ENCODE peak calls at places on chromosomes 12 and 14, in four cellular contexts. One of them, this sample, is unnamed.

GRCh38 chr12:19575307-19576243 is 136.3 kb downstream of the AEBP2 start:
- DNase-seq in foreskin fibroblast: peak; percentile 50
- DNase-seq in NB4: no peak
- DNase-seq in epithelial cell of esophagus: peak; percentile 43
- DNase-seq in this sample: no peak

GRCh38 chr12:10753066-10753465 is 29.9 kb upstream of the YBX3 start:
- DNase-seq in epithelial cell of esophagus: peak; percentile 84
- DNase-seq in foreskin fibroblast: peak; percentile 48
- DNase-seq in NB4: no peak
- DNase-seq in this sample: peak; percentile 32

GRCh38 chr14:78697341-78697740 is 527.2 kb downstream of the NRXN3 start:
- DNase-seq in NB4: peak; percentile 18
- DNase-seq in epithelial cell of esophagus: peak; percentile 29
- DNase-seq in foreskin fibroblast: peak; percentile 6
- DNase-seq in this sample: no peak

GRCh38 chr12:52649066-52649465 is 2.9 kb downstream of the KRT2 start:
- DNase-seq in foreskin fibroblast: no peak
- DNase-seq in epithelial cell of esophagus: no peak
- DNase-seq in NB4: no peak
- DNase-seq in this sample: no peak

GRCh38 chr12:94309348-94309747 is 150.3 kb downstream of the CEP83 start:
- DNase-seq in epithelial cell of esophagus: no peak
- DNase-seq in NB4: no peak
- DNase-seq in foreskin fibroblast: no peak
- DNase-seq in this sample: no peak

GRCh38 chr14:67477926-67478915 is 10.3 kb downstream of the TMEM229B start:
- DNase-seq in epithelial cell of esophagus: peak; percentile 67
- DNase-seq in NB4: no peak
- DNase-seq in foreskin fibroblast: no peak
- DNase-seq in this sample: no peak

GRCh38 chr12:109111775-109112491 is 4.5 kb upstream of the ACACB start:
- DNase-seq in epithelial cell of esophagus: peak; percentile 58
- DNase-seq in NB4: peak; percentile 79
- DNase-seq in foreskin fibroblast: peak; percentile 45
- DNase-seq in this sample: no peak

GRCh38 chr12:25689996-25690501 is 137.0 kb upstream of the LMNTD1 start:
- DNase-seq in foreskin fibroblast: peak; percentile 45
- DNase-seq in epithelial cell of esophagus: peak; percentile 53
- DNase-seq in NB4: no peak
- DNase-seq in this sample: no peak

GRCh38 chr12:103392722-103393121 is 103.0 kb downstream of the C12orf42 start:
- DNase-seq in epithelial cell of esophagus: no peak
- DNase-seq in foreskin fibroblast: no peak
- DNase-seq in NB4: no peak
- DNase-seq in this sample: no peak

GRCh38 chr14:22549981-22550670 is 38.9 kb downstream of the DAD1 start:
- DNase-seq in foreskin fibroblast: no peak
- DNase-seq in NB4: peak; percentile 92
- DNase-seq in epithelial cell of esophagus: no peak
- DNase-seq in this sample: no peak

GRCh38 chr14:101819251-101819990 is 57.9 kb downstream of the PPP2R5C start:
- DNase-seq in epithelial cell of esophagus: no peak
- DNase-seq in NB4: no peak
- DNase-seq in foreskin fibroblast: no peak
- DNase-seq in this sample: no peak

GRCh38 chr12:105741786-105742566 is 396.8 kb downstream of the NUAK1 start:
- DNase-seq in epithelial cell of esophagus: peak; percentile 84
- DNase-seq in NB4: no peak
- DNase-seq in foreskin fibroblast: peak; percentile 76
- DNase-seq in this sample: peak; percentile 89

GRCh38 chr12:34401659-34402227 is 379.4 kb downstream of the ALG10 start:
- DNase-seq in foreskin fibroblast: no peak
- DNase-seq in epithelial cell of esophagus: no peak
- DNase-seq in NB4: no peak
- DNase-seq in this sample: no peak

GRCh38 chr14:58955294-58955821 is 233.1 kb upstream of the DAAM1 start:
- DNase-seq in epithelial cell of esophagus: no peak
- DNase-seq in foreskin fibroblast: no peak
- DNase-seq in NB4: no peak
- DNase-seq in this sample: no peak

GRCh38 chr14:20697273-20698017 is 8.9 kb downstream of the ANG start:
- DNase-seq in foreskin fibroblast: peak; percentile 65
- DNase-seq in epithelial cell of esophagus: peak; percentile 86
- DNase-seq in NB4: peak; percentile 77
- DNase-seq in this sample: no peak

GRCh38 chr14:74083161-74083560 is 1.1 kb downstream of the ALDH6A1 start:
- DNase-seq in foreskin fibroblast: no peak
- DNase-seq in epithelial cell of esophagus: no peak
- DNase-seq in NB4: no peak
- DNase-seq in this sample: no peak

GRCh38 chr14:50524071-50524470 is 8.3 kb downstream of the MAP4K5 start:
- DNase-seq in NB4: no peak
- DNase-seq in foreskin fibroblast: no peak
- DNase-seq in epithelial cell of esophagus: no peak
- DNase-seq in this sample: no peak

GRCh38 chr14:79836577-79836976 is 374.7 kb downstream of the DIO2 start:
- DNase-seq in epithelial cell of esophagus: no peak
- DNase-seq in foreskin fibroblast: no peak
- DNase-seq in NB4: no peak
- DNase-seq in this sample: no peak

GRCh38 chr14:23125006-23125405 is 6.0 kb upstream of the CEBPE start:
- DNase-seq in foreskin fibroblast: no peak
- DNase-seq in NB4: no peak
- DNase-seq in epithelial cell of esophagus: no peak
- DNase-seq in this sample: no peak

GRCh38 chr12:65881348-65881961 is 57.2 kb downstream of the HMGA2 start:
- DNase-seq in epithelial cell of esophagus: peak; percentile 41
- DNase-seq in foreskin fibroblast: peak; percentile 55
- DNase-seq in NB4: peak; percentile 36
- DNase-seq in this sample: peak; percentile 63

GRCh38 chr12:106090586-106091411 is 48.0 kb downstream of the NUAK1 start:
- DNase-seq in foreskin fibroblast: peak; percentile 72
- DNase-seq in NB4: no peak
- DNase-seq in epithelial cell of esophagus: peak; percentile 31
- DNase-seq in this sample: peak; percentile 77

GRCh38 chr14:41385787-41386186 is 220.9 kb upstream of the LRFN5 start:
- DNase-seq in NB4: no peak
- DNase-seq in epithelial cell of esophagus: no peak
- DNase-seq in foreskin fibroblast: no peak
- DNase-seq in this sample: no peak

GRCh38 chr12:32362892-32363291 is 36.5 kb upstream of the FGD4 start:
- DNase-seq in epithelial cell of esophagus: no peak
- DNase-seq in foreskin fibroblast: no peak
- DNase-seq in NB4: no peak
- DNase-seq in this sample: no peak

GRCh38 chr12:124538194-124539082 is 29.0 kb downstream of the NCOR2 start:
- DNase-seq in epithelial cell of esophagus: no peak
- DNase-seq in foreskin fibroblast: no peak
- DNase-seq in NB4: peak; percentile 81
- DNase-seq in this sample: no peak

GRCh38 chr14:105885561-105886320 is 359.4 kb downstream of the TMEM121 start:
- DNase-seq in foreskin fibroblast: no peak
- DNase-seq in NB4: no peak
- DNase-seq in epithelial cell of esophagus: no peak
- DNase-seq in this sample: no peak

GRCh38 chr12:27667540-27667939 is 28.7 kb upstream of the REP15 start:
- DNase-seq in foreskin fibroblast: peak; percentile 58
- DNase-seq in epithelial cell of esophagus: no peak
- DNase-seq in NB4: no peak
- DNase-seq in this sample: peak; percentile 76

GRCh38 chr12:122965851-122966742 is at the start of gene ABCB9:
- DNase-seq in foreskin fibroblast: peak; percentile 85
- DNase-seq in epithelial cell of esophagus: peak; percentile 97
- DNase-seq in NB4: peak; percentile 97
- DNase-seq in this sample: peak; percentile 29

GRCh38 chr12:243381-243780 is 19.3 kb downstream of the SLC6A13 start:
- DNase-seq in foreskin fibroblast: no peak
- DNase-seq in epithelial cell of esophagus: no peak
- DNase-seq in NB4: no peak
- DNase-seq in this sample: no peak

GRCh38 chr12:47844264-47845020 is 24.7 kb upstream of the HDAC7 start:
- DNase-seq in NB4: no peak
- DNase-seq in epithelial cell of esophagus: no peak
- DNase-seq in foreskin fibroblast: no peak
- DNase-seq in this sample: no peak

DNA sequence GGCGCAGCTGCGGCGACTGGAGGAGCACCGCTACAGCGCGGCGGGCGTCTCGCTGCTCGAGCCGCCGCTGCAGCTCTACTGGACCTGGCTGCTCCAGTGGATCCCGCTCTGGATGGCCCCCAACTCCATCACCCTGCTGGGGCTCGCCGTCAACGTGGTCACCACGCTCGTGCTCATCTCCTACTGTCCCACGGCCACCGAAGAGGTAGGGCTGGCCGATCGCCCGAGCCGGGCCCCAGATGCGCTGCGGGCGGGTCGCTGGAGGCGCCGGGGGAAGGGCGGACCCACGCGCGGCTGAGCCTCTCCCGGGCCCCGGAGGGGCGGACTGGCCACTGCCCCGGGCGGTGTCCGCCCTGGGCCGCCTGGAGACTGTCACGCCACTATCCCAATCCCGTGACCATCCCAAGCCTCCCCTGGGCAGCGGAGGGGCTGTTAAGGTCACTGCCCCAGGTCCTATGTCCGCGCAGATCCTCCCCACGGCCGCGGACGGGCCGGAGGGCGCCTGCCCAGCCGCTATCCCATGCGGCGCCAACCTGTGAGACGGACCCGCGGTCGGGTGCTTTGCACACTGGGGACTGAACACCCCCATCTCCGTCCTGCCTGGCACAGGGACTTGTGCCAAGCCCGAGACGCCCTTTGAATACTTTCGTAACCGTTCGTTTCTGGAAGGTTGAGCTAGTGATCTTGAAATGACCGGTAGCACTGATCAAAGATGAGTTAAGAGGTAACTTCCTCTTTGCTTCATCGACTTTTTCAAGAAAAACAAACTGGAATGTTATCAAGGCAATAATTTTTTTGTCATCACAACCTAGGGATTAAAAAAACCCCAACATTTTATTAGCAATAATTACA is 716 bp downstream of the CHPT1 start:
- DNase-seq in foreskin fibroblast: peak; percentile 29
- DNase-seq in epithelial cell of esophagus: peak; percentile 40
- DNase-seq in NB4: peak; percentile 87
- DNase-seq in this sample: no peak
- TF ChIP-seq CTCF in foreskin fibroblast: no peak
- TF ChIP-seq CTCF in epithelial cell of esophagus: peak; percentile 2
- TF ChIP-seq CTCF in NB4: no peak
- TF ChIP-seq CTCF in this sample: no peak

DNA sequence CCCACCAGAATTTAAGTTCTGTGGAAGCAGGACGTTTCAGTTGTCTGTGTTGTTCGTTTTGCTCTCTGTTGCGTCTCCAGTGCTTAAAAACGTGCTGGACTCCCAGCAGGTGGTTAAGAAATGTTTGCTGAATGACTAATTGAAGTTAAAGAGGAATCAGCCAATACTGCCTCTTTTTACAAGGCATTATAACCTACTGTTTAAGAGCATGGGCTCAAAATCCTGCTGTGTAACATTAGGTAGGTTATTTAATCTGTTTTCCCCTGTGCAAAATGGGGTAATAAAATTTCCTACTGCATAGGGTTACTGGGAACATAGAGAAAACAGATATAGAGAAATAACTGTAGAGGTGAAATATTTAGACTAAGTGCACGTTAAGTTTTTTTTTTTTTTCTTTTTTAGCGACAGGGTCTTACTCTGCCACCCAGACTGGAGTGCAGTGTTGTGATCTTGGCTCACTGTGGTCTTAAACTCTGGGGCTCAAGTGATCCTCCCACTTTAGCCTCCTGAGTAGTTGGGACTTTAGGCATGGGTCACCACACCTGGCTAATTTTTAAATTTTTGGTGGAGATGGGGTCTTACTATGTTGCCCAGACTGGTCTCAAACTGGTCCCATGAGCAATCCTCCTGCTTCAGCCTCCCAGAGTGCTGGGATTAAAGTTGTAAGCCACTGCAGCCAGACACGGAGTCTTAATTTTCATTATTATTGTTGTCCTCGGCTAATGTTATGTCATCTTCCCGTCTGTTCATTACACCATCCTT is 139.4 kb upstream of the PRICKLE1 start:
- DNase-seq in epithelial cell of esophagus: no peak
- DNase-seq in NB4: no peak
- DNase-seq in foreskin fibroblast: no peak
- DNase-seq in this sample: no peak
- H3K4me3 ChIP-seq in epithelial cell of esophagus: no peak overlapping the region
- H3K4me3 ChIP-seq in NB4: no peak overlapping the region
- H3K4me3 ChIP-seq in foreskin fibroblast: no peak overlapping the region
- H3K4me3 ChIP-seq in this sample: no peak overlapping the region

DNA sequence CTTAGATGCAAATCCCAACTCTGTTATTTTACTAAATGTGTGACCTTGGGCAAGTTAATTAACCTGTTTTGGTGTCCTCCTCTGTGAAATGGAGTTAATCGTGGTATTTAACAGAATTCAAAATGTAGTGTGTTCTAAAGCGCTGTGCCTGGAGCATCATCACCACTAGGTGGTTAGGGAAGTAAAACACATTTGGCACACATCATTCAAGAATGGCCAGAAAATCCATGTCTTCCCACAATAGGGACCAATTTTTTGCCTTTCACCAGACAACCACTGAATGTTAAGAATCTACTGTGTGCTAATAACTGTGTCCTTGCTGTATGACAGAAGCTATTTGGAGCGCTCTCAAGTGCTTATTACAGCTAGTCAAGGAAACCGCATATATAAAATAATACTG is 133.4 kb downstream of the MON2 start:
- DNase-seq in foreskin fibroblast: no peak
- DNase-seq in NB4: peak; percentile 21
- DNase-seq in epithelial cell of esophagus: no peak
- DNase-seq in this sample: no peak
- TF ChIP-seq CTCF in foreskin fibroblast: peak; percentile 4
- TF ChIP-seq CTCF in NB4: peak; percentile 11
- TF ChIP-seq CTCF in epithelial cell of esophagus: peak; percentile 33
- TF ChIP-seq CTCF in this sample: peak; percentile 18

GRCh38 chr14:63517354-63517753 is 25.8 kb downstream of the PPP2R5E start:
- DNase-seq in foreskin fibroblast: no peak
- DNase-seq in epithelial cell of esophagus: no peak
- DNase-seq in NB4: no peak
- DNase-seq in this sample: no peak

GRCh38 chr14:63512861-63513260 is 30.3 kb downstream of the PPP2R5E start:
- DNase-seq in epithelial cell of esophagus: no peak
- DNase-seq in foreskin fibroblast: no peak
- DNase-seq in NB4: no peak
- DNase-seq in this sample: no peak

GRCh38 chr14:63513756-63514155 is 29.4 kb downstream of the PPP2R5E start:
- DNase-seq in epithelial cell of esophagus: no peak
- DNase-seq in foreskin fibroblast: no peak
- DNase-seq in NB4: no peak
- DNase-seq in this sample: no peak

GRCh38 chr14:63510538-63510937 is 32.6 kb downstream of the PPP2R5E start:
- DNase-seq in NB4: peak; percentile 62
- DNase-seq in foreskin fibroblast: no peak
- DNase-seq in epithelial cell of esophagus: no peak
- DNase-seq in this sample: no peak

DNA sequence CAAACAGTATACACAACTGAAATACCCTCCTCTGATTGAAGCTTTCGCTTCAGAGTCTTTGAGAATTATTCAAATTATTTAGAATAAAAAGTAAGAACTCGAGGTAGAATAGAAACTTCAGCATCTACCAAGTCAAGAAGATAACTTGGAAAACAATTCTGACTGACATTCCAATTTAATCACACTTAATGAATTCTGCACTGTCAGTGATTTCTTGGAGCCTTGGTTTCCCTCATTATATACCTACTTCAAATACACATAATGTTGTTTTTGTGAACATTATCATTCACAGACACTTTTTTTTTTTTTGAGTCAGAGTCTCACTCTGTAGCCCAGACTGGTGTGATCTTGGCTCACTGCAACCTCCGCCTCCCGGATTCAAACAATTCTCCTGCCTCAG is 27.9 kb downstream of the PPP2R5E start:
- DNase-seq in epithelial cell of esophagus: no peak
- DNase-seq in foreskin fibroblast: no peak
- DNase-seq in NB4: no peak
- DNase-seq in this sample: no peak
- H3K4me3 ChIP-seq in epithelial cell of esophagus: no peak overlapping the region
- H3K4me3 ChIP-seq in foreskin fibroblast: no peak overlapping the region
- H3K4me3 ChIP-seq in NB4: no peak overlapping the region
- H3K4me3 ChIP-seq in this sample: no peak overlapping the region